ENCODE peak calls at places on chromosomes 12 and 14, in four cellular contexts. F is astrocyte of the cerebellum; P is activated CD8-positive, alpha-beta memory T cell treated with anti-CD3 and anti-CD28 coated beads for 48 hours; A is NCI-H1092. M is an unnamed sample.

GRCh38 chr12:49131973-49132461 is 822 bp upstream of the TUBA1B start:
- DNase-seq in A (peak), P (no peak), F (no peak), M (no peak)

GRCh38 chr14:105023144-105023543 is 2.3 kb upstream of the CDCA4 start:
- DNase-seq in F (no peak), A (no peak), P (no peak), M (no peak)

GRCh38 chr12:90945070-90945649 is 9.8 kb downstream of the CCER1 start:
- DNase-seq in P (no peak), F (no peak), A (peak), M (no peak)

GRCh38 chr12:57842342-57843294 is 3.9 kb downstream of the CTDSP2 start:
- DNase-seq in P (no peak), A (no peak), F (no peak), M (no peak)

GRCh38 chr12:91361864-91362263 is 179.2 kb upstream of the DCN start:
- DNase-seq in A (no peak), P (no peak), F (peak), M (no peak)

GRCh38 chr14:35818346-35819115 is 7.6 kb upstream of the BRMS1L start:
- DNase-seq in P (no peak), F (peak), A (peak), M (no peak)

GRCh38 chr12:459430-460258 is at the start of gene B4GALNT3:
- DNase-seq in A (peak), P (no peak), F (no peak), M (no peak)

GRCh38 chr14:75334191-75335051 is 55.8 kb downstream of the FOS start:
- DNase-seq in A (no peak), F (no peak), P (no peak), M (no peak)

GRCh38 chr14:68970096-68970612 is 8.9 kb downstream of the ACTN1 start:
- DNase-seq in A (no peak), P (no peak), F (no peak), M (no peak)

GRCh38 chr14:99270491-99271287 is 1.3 kb downstream of the BCL11B start:
- DNase-seq in P (no peak), A (peak), F (no peak), M (peak)

GRCh38 chr14:99879401-99880295 is 86.4 kb downstream of the EML1 start:
- DNase-seq in F (peak), A (no peak), P (no peak), M (no peak)

GRCh38 chr14:19974844-19975243 is 547 bp upstream of the OR4K15 start:
- DNase-seq in F (no peak), A (no peak), P (no peak), M (no peak)

GRCh38 chr12:50597200-50598195 is 92.7 kb downstream of the DIP2B start:
- DNase-seq in F (no peak), P (no peak), A (no peak), M (no peak)

GRCh38 chr14:103315368-103315911 is 18.6 kb upstream of the EIF5 start:
- DNase-seq in P (no peak), A (no peak), F (no peak), M (peak)

GRCh38 chr12:65430571-65431306 is 152.3 kb downstream of the MSRB3 start:
- DNase-seq in P (no peak), F (peak), A (no peak), M (no peak)

GRCh38 chr12:123445388-123446344 is 9.2 kb upstream of the RILPL2 start:
- DNase-seq in F (no peak), A (no peak), P (no peak), M (no peak)

GRCh38 chr14:33404054-33404453 is 465.4 kb downstream of the NPAS3 start:
- DNase-seq in A (no peak), F (peak), P (no peak), M (no peak)

GRCh38 chr12:130335517-130336392 is 1.9 kb upstream of the PIWIL1 start:
- DNase-seq in F (peak), A (peak), P (no peak), M (no peak)

GRCh38 chr12:122125452-122126341 is 47.1 kb downstream of the MLXIP start:
- DNase-seq in F (no peak), A (no peak), P (no peak), M (no peak)

GRCh38 chr14:87014854-87015253 is 978.1 kb downstream of the GALC start:
- DNase-seq in A (no peak), F (no peak), P (no peak), M (no peak)

GRCh38 chr12:69096669-69097364 is 142.6 kb upstream of the CPSF6 start:
- DNase-seq in F (peak), A (no peak), P (no peak), M (no peak)

GRCh38 chr14:26531894-26532293 is 65.9 kb downstream of the NOVA1 start:
- DNase-seq in P (no peak), A (no peak), F (peak), M (no peak)

GRCh38 chr12:131209082-131210070 is 255.7 kb downstream of the ADGRD1 start:
- DNase-seq in F (no peak), P (no peak), A (no peak), M (peak)

GRCh38 chr12:92466391-92467305 is 236.1 kb upstream of the PLEKHG7 start:
- DNase-seq in A (peak), P (no peak), F (peak), M (no peak)

GRCh38 chr12:509494-509893 is 49.8 kb downstream of the B4GALNT3 start:
- DNase-seq in A (no peak), F (no peak), P (no peak), M (peak)

GRCh38 chr12:124515981-124516380 is 51.4 kb downstream of the NCOR2 start:
- DNase-seq in A (no peak), F (no peak), P (no peak), M (no peak)

GRCh38 chr14:33210304-33210703 is 271.6 kb downstream of the NPAS3 start:
- DNase-seq in P (no peak), F (peak), A (no peak), M (no peak)

M was measured in mesenteric fat pad.